ENCODE peak calls at places on chromosome 22, in five cellular contexts. L is WERI-Rb-1, E is psoas muscle, T is OCI-LY7, R is uterus. B is an unnamed sample.

GRCh38 chr22:41180926-41181325 is 24.2 kb upstream of the L3MBTL2 start:
- DNase-seq in L (no peak), E (no peak), T (no peak), R (no peak), B (no peak)

GRCh38 chr22:46971141-46971775 is 208.8 kb downstream of the TBC1D22A start:
- DNase-seq in L (no peak), E (no peak), T (no peak), R (no peak), B (no peak)

GRCh38 chr22:37244922-37245722 is 1.1 kb upstream of the RAC2 start:
- DNase-seq in L (no peak), E (no peak), T (peak), R (no peak), B (no peak)

GRCh38 chr22:20061481-20061861 is 18.6 kb upstream of the DGCR8 start:
- DNase-seq in L (no peak), E (no peak), T (no peak), R (no peak), B (no peak)

GRCh38 chr22:47250995-47251765 is 488.7 kb downstream of the TBC1D22A start:
- DNase-seq in L (no peak), E (no peak), T (no peak), R (no peak), B (no peak)

GRCh38 chr22:44375451-44375850 is 62.7 kb upstream of the SHISAL1 start:
- DNase-seq in L (no peak), E (no peak), T (no peak), R (no peak), B (no peak)

GRCh38 chr22:44207981-44208317 is 27.2 kb downstream of the PARVG start:
- DNase-seq in L (no peak), E (no peak), T (no peak), R (no peak), B (no peak)

GRCh38 chr22:26597026-26597425 is 7.1 kb upstream of the TPST2 start:
- DNase-seq in L (no peak), E (no peak), T (no peak), R (no peak), B (no peak)

GRCh38 chr22:18954941-18955571 is 19.0 kb upstream of the PRODH start:
- DNase-seq in L (no peak), E (no peak), T (no peak), R (no peak), B (no peak)

GRCh38 chr22:24758164-24758799 is 16.2 kb downstream of the PIWIL3 start:
- DNase-seq in L (peak), E (peak), T (peak), R (peak), B (no peak)

GRCh38 chr22:37749831-37750595 is 53.2 kb downstream of the TRIOBP start:
- DNase-seq in L (no peak), E (no peak), T (no peak), R (no peak), B (no peak)

GRCh38 chr22:44358723-44359440 is 46.1 kb upstream of the SHISAL1 start:
- DNase-seq in L (no peak), E (no peak), T (no peak), R (no peak), B (no peak)

GRCh38 chr22:26894766-26895485 is 237.5 kb downstream of the MIAT start:
- DNase-seq in L (no peak), E (no peak), T (no peak), R (no peak), B (no peak)

GRCh38 chr22:47168900-47169800 is 406.7 kb downstream of the TBC1D22A start:
- DNase-seq in L (peak), E (peak), T (no peak), R (peak), B (no peak)

GRCh38 chr22:44597616-44598015 is 99.6 kb upstream of the RTL6 start:
- DNase-seq in L (no peak), E (no peak), T (no peak), R (no peak), B (no peak)

GRCh38 chr22:31244044-31244942 is 32.2 kb downstream of the LIMK2 start:
- DNase-seq in L (no peak), E (peak), T (no peak), R (no peak), B (peak)

GRCh38 chr22:20985720-20986119 is 3.6 kb downstream of the LZTR1 start:
- DNase-seq in L (no peak), E (no peak), T (no peak), R (no peak), B (no peak)

GRCh38 chr22:40642316-40642715 is 5.8 kb upstream of the MRTFA start:
- DNase-seq in L (no peak), E (no peak), T (no peak), R (no peak), B (no peak)

GRCh38 chr22:39144101-39144815 is 8.2 kb downstream of the CBX7 start:
- DNase-seq in L (no peak), E (no peak), T (peak), R (peak), B (no peak)

GRCh38 chr22:27941143-27941542 is 22.1 kb upstream of the PITPNB start:
- DNase-seq in L (no peak), E (no peak), T (no peak), R (no peak), B (no peak)

GRCh38 chr22:46589871-46590271 is 30.3 kb upstream of the GRAMD4 start:
- DNase-seq in L (no peak), E (no peak), T (no peak), R (no peak), B (no peak)

GRCh38 chr22:42154731-42155543 is 24.3 kb upstream of the CYP2D6 start:
- DNase-seq in L (no peak), E (no peak), T (no peak), R (no peak), B (no peak)

GRCh38 chr22:27732841-27733240 is 68.7 kb downstream of the MN1 start:
- DNase-seq in L (no peak), E (no peak), T (no peak), R (no peak), B (no peak)

GRCh38 chr22:45196926-45197605 is 33.3 kb downstream of the NUP50 start:
- DNase-seq in L (no peak), E (no peak), T (no peak), R (no peak), B (no peak)

GRCh38 chr22:42425989-42426355 is 6.2 kb downstream of the NFAM1 start:
- DNase-seq in L (no peak), E (no peak), T (no peak), R (no peak), B (no peak)

GRCh38 chr22:46057206-46057605 is 80.2 kb upstream of the WNT7B start:
- DNase-seq in L (no peak), E (no peak), T (peak), R (peak), B (peak)

GRCh38 chr22:29338398-29338797 is 22.9 kb upstream of the RASL10A start:
- DNase-seq in L (no peak), E (no peak), T (no peak), R (no peak), B (no peak)

GRCh38 chr22:29337631-29338284 is 22.3 kb upstream of the RASL10A start:
- DNase-seq in L (no peak), E (no peak), T (no peak), R (no peak), B (peak)

GRCh38 chr22:29340566-29340965 is 25.1 kb upstream of the RASL10A start:
- DNase-seq in L (no peak), E (no peak), T (no peak), R (no peak), B (no peak)

GRCh38 chr22:29341056-29341848 is 25.8 kb upstream of the RASL10A start:
- DNase-seq in L (no peak), E (no peak), T (no peak), R (no peak), B (no peak)

DNA sequence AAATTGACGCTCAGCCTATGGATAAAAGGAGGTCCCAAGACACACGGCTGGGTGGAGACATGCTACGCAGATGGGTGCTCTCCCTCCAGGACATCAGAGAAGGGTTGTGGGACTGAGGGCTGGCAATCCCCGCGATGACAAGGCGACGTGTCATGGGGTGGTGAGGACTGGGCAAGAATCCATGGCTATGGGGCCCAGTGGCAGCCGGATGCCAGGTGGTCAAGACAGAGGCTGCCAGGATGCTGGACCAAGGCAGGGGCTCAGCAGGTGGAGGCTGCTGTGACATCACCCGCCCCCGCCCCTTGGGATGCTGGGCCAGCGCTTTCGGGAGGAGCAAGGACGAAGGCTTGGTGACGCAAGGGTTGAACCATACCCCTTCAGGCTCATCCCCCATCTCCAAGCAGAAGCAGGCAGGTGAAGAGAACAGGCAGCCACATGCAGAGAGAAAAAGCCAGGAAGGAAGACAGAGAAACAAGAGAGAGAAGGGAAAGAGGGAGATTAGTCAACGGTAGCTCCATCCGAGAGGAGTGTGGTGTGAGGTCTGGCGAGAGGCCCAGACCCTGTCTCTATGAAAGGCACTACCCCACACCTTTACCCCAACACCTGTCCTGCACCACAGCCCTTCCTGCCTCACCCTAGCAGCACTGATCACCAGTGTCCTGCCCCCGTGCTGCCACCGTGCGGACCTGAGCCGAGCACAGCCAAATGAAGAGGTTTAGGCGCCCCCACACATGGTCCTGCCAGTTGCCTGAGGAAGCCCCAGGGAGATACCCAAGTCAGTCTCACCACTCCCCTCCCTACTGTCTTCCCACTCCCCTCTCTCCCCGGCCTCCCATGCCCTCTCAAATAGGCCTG is 24.1 kb upstream of the RASL10A start:
- DNase-seq in L (no peak), E (no peak), T (no peak), R (no peak), B (no peak)
- H3K27ac ChIP-seq in L (no peak), E (no peak), T (no peak), R (no peak), B (peak)

GRCh38 chr22:32558681-32559355 is 84.2 kb downstream of the FBXO7 start:
- DNase-seq in L (no peak), E (peak), T (no peak), R (peak), B (peak)
- H3K27ac ChIP-seq in L (no peak), E (no peak), T (no peak), R (peak), B (no peak)

GRCh38 chr22:29332886-29333496 is 17.5 kb upstream of the RASL10A start:
- DNase-seq in L (no peak), E (no peak), T (no peak), R (no peak), B (no peak)

GRCh38 chr22:29331213-29331612 is 15.7 kb upstream of the RASL10A start:
- DNase-seq in L (no peak), E (no peak), T (no peak), R (no peak), B (no peak)

GRCh38 chr22:29330753-29331152 is 15.3 kb upstream of the RASL10A start:
- DNase-seq in L (no peak), E (peak), T (no peak), R (peak), B (peak)

GRCh38 chr22:29330291-29330690 is 14.8 kb upstream of the RASL10A start:
- DNase-seq in L (no peak), E (no peak), T (no peak), R (no peak), B (peak)

GRCh38 chr22:29331658-29332300 is 16.3 kb upstream of the RASL10A start:
- DNase-seq in L (no peak), E (no peak), T (no peak), R (no peak), B (no peak)
- H3K27ac ChIP-seq in L (peak), E (peak), T (no peak), R (no peak), B (no peak)

GRCh38 chr22:36026741-36027140 is 1.9 kb downstream of the RBFOX2 start:
- DNase-seq in L (no peak), E (no peak), T (peak), R (no peak), B (no peak)
- H3K27ac ChIP-seq in L (no peak), E (peak), T (peak), R (peak), B (peak)

DNA sequence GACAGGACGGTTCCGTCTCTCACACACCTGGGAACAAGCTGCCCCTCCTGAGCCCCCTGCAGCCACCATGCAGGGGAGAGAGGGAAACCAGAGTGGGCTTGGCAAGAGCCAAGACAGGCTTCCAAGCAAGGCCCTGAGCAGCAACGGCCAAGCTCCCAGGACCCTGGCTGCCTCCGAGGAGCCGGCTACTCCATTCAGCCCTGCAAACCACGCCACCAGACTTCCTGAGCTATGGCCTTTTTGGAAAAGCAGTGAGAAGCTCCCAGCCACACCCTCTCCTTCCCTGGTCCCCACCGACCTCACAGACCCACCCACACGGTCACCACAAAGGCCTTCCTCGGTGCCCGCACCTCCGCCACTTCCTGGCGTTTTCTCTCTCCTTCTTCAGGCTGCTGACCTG is 479.0 kb downstream of the BRD1 start:
- DNase-seq in L (no peak), E (no peak), T (no peak), R (no peak), B (no peak)
- H3K27ac ChIP-seq in L (no peak), E (no peak), T (no peak), R (no peak), B (no peak)

GRCh38 chr22:29623553-29624169 is 20.2 kb downstream of the NF2 start:
- DNase-seq in L (no peak), E (no peak), T (no peak), R (no peak), B (no peak)
- H3K27ac ChIP-seq in L (no peak), E (peak), T (no peak), R (peak), B (no peak)

GRCh38 chr22:22957090-22957489 is 69.5 kb downstream of the IGLL5 start:
- DNase-seq in L (no peak), E (no peak), T (no peak), R (no peak), B (no peak)

GRCh38 chr22:22952531-22953295 is 65.1 kb downstream of the IGLL5 start:
- DNase-seq in L (no peak), E (no peak), T (no peak), R (no peak), B (no peak)

GRCh38 chr22:22955866-22956535 is 68.4 kb downstream of the IGLL5 start:
- DNase-seq in L (peak), E (peak), T (peak), R (peak), B (peak)

GRCh38 chr22:22953796-22954195 is 66.2 kb downstream of the IGLL5 start:
- DNase-seq in L (no peak), E (no peak), T (no peak), R (no peak), B (no peak)

GRCh38 chr22:22955276-22955798 is 67.7 kb downstream of the IGLL5 start:
- DNase-seq in L (no peak), E (no peak), T (no peak), R (no peak), B (no peak)
- H3K27ac ChIP-seq in L (no peak), E (no peak), T (no peak), R (no peak), B (no peak)

DNA sequence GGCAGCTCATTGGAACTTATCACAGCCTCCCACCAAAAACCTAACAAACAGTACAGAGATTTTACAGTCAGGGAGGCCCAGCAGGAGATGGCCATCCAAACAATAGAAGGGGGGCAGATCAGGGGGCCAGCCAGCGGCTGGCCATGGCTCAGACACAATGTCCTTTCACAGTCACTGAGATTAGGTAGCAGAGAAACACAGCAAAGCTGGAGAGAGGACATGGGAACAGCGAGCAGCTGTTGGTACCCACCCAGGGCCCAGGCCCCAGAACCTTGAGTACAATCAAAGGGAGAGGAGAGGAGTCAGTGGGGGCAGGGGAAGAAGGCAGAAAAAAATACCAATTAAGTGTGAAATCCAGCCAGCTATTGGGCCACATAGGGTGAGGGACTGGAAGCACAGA is 4.2 kb downstream of the TMEM121B start:
- DNase-seq in L (no peak), E (no peak), T (no peak), R (no peak), B (no peak)
- H3K27ac ChIP-seq in L (no peak), E (no peak), T (no peak), R (no peak), B (no peak)